ENCODE peak calls at places on chromosomes 4 and X, in four cellular contexts. X is K562, H is H1, B is bronchial epithelial cell. G is an unnamed sample.

GRCh38 chr4:18691431-18692200 is 670.1 kb upstream of the LCORL start:
- DNase-seq in H (peak), B (no peak), X (no peak), G (no peak)

GRCh38 chr4:153560918-153561317 is 94.8 kb downstream of the TMEM131L start:
- DNase-seq in B (no peak), X (no peak), H (no peak), G (no peak)

GRCh38 chrX:47992093-47992375 is 11.8 kb downstream of the ZNF182 start:
- DNase-seq in B (no peak), H (no peak), X (no peak), G (no peak)

GRCh38 chr4:38490753-38491446 is 173.1 kb upstream of the KLF3 start:
- DNase-seq in H (no peak), X (no peak), B (no peak), G (no peak)

GRCh38 chr4:7387925-7388324 is 46.8 kb downstream of the PSAPL1 start:
- DNase-seq in B (no peak), H (no peak), X (no peak), G (no peak)

GRCh38 chr4:183504930-183505555 is at the start of gene ING2:
- DNase-seq in X (peak), B (peak), H (peak), G (peak)

GRCh38 chr4:6557185-6557584 is 17.8 kb upstream of the MAN2B2 start:
- DNase-seq in B (no peak), X (no peak), H (no peak), G (no peak)

GRCh38 chr4:121192500-121192899 is 28.4 kb upstream of the TNIP3 start:
- DNase-seq in X (no peak), B (peak), H (no peak), G (no peak)

GRCh38 chr4:17335371-17335770 is 176.5 kb downstream of the QDPR start:
- DNase-seq in X (no peak), H (no peak), B (no peak), G (no peak)

GRCh38 chrX:45344597-45344996 is 143.9 kb upstream of the DIPK2B start:
- DNase-seq in B (no peak), X (no peak), H (no peak), G (no peak)

GRCh38 chr4:164847016-164847415 is 30.0 kb upstream of the APELA start:
- DNase-seq in X (no peak), B (no peak), H (no peak), G (no peak)

GRCh38 chr4:86948276-86948675 is 13.5 kb downstream of the AFF1 start:
- DNase-seq in B (no peak), H (no peak), X (no peak), G (no peak)

GRCh38 chrX:69133561-69134542 is 31.4 kb downstream of the PJA1 start:
- DNase-seq in B (peak), X (peak), H (peak), G (no peak)

GRCh38 chr4:15366660-15367059 is 61.2 kb upstream of the C1QTNF7 start:
- DNase-seq in B (no peak), H (no peak), X (no peak), G (no peak)

GRCh38 chr4:150990993-150991392 is 24.1 kb downstream of the LRBA start:
- DNase-seq in H (no peak), X (no peak), B (no peak), G (no peak)

GRCh38 chr4:150986085-150986484 is 29.0 kb downstream of the LRBA start:
- DNase-seq in H (no peak), B (no peak), X (no peak), G (no peak)

GRCh38 chr4:150988238-150988637 is 26.8 kb downstream of the LRBA start:
- DNase-seq in X (no peak), H (no peak), B (no peak), G (no peak)

GRCh38 chr4:150982557-150983233 is 32.4 kb downstream of the LRBA start:
- DNase-seq in X (no peak), B (no peak), H (no peak), G (no peak)

GRCh38 chr4:150987204-150987603 is 27.9 kb downstream of the LRBA start:
- DNase-seq in H (no peak), X (no peak), B (no peak), G (no peak)
- TF ChIP-seq CTCF in H (no peak), X (no peak), B (no peak), G (no peak)

DNA sequence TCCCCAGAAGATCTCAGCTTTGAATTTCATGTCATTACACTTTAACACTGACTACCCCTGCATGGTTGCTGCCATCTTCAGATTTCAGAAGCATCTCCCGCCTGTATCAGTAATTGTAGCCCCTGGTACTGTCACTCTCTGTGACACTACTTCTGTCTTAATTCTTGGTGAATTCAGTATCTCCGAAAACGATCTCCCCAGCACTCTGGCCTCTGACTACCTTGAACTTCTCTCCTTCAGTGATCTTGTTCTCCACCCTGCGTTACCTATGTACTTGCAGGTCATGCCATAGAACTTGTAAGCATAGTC is 53.8 kb upstream of the ABCG2 start:
- DNase-seq in B (no peak), X (no peak), H (no peak), G (no peak)
- TF ChIP-seq CTCF in B (no peak), X (no peak), H (no peak), G (no peak)

GRCh38 chrX:32276153-32276552 is 935.2 kb downstream of the DMD start:
- DNase-seq in H (no peak), B (no peak), X (no peak), G (no peak)

DNA sequence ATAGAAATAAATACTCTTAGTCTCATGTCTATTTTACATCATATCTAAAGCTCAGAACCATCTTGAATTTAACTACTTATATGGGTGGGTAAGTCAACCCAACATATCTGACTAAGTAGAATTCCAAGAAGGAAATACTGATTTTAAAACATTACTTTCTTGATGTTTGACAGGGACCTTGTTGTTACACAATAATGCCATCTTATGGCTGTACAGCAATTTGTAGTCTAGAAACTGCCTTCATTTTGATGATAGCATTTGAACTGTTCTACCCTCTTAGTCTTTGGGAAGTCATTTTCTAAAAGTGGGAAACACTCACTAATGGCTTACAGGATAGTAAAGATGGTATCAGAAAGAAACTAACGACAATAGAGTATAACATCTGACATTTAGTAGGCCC is 929.5 kb downstream of the DMD start:
- DNase-seq in B (no peak), X (no peak), H (no peak), G (no peak)
- TF ChIP-seq CTCF in B (no peak), X (no peak), H (no peak), G (no peak)

GRCh38 chr4:54728342-54728741 is 70.6 kb downstream of the KIT start:
- DNase-seq in B (no peak), X (no peak), H (no peak), G (no peak)
- TF ChIP-seq CTCF in B (no peak), X (no peak), H (no peak), G (no peak)

G was measured in activated B cell treated with CpG ODN at 0.5 μM for 24 hours.